ENCODE peak calls at places on chromosomes 4 and X, in six cellular contexts. C is fibroblast of lung, O is heart left ventricle, K is neuronal stem cell, I is heart right ventricle, L is H1. P is an unnamed sample.

GRCh38 chrX:148500428-148501120 is at the start of gene AFF2:
- DNase-seq in C (peak), O (peak), K (peak), I (peak), L (no peak), P (peak)

GRCh38 chrX:21004835-21005234 is 369.4 kb upstream of the CNKSR2 start:
- DNase-seq in C (peak), O (no peak), K (no peak), I (no peak), L (no peak), P (no peak)

GRCh38 chrX:132489256-132490085 is 633 bp upstream of the MBNL3 start:
- DNase-seq in C (peak), O (peak), K (peak), I (peak), L (no peak), P (peak)

GRCh38 chrX:94936722-94937121 is 1262.7 kb downstream of the FAM133A start:
- DNase-seq in C (no peak), O (no peak), K (no peak), I (no peak), L (no peak), P (no peak)

GRCh38 chr4:14783011-14783877 is 219.0 kb upstream of the CPEB2 start:
- DNase-seq in C (peak), O (no peak), K (no peak), I (no peak), L (no peak), P (no peak)

GRCh38 chr4:57100979-57101629 is 9.1 kb downstream of the IGFBP7 start:
- DNase-seq in C (no peak), O (no peak), K (no peak), I (no peak), L (no peak), P (no peak)

GRCh38 chrX:97524997-97525396 is 641.3 kb downstream of the RPA4 start:
- DNase-seq in C (peak), O (no peak), K (no peak), I (no peak), L (no peak), P (no peak)

GRCh38 chr4:122525865-122526264 is 69.3 kb upstream of the IL2 start:
- DNase-seq in C (no peak), O (no peak), K (no peak), I (no peak), L (no peak), P (no peak)

GRCh38 chrX:23364416-23364815 is 29.8 kb downstream of the PTCHD1 start:
- DNase-seq in C (no peak), O (no peak), K (no peak), I (no peak), L (no peak), P (no peak)

GRCh38 chrX:21487832-21488231 is 113.6 kb downstream of the CNKSR2 start:
- DNase-seq in C (peak), O (no peak), K (no peak), I (no peak), L (no peak), P (no peak)

DNA sequence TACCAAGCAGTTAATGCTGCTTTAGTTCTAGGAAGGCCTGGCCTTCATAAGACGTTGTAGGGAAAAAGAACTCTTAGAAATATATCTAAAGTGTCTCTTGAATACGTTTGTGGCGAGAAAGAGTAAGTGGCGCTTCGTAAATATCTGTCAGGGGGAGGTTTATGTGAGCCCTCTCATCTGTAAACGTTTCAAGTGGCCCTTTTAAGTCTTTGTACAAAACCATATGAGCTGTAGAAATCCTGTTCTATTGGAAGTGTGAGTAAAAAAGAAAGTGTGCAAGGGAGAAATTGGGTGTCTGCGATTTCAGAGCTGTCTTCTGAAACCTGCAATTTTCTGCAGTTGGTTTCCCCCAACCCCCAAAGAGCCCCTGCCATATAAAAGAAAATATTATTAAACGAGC is 8.6 kb upstream of the INTU start:
- DNase-seq in C (no peak), O (no peak), K (no peak), I (no peak), L (no peak), P (no peak)
- H3K4me3 ChIP-seq in C (no peak), O (no peak), K (peak), I (no peak), L (no peak), P (peak)

GRCh38 chr4:140705625-140706275 is 50.4 kb downstream of the TBC1D9 start:
- DNase-seq in C (peak), O (no peak), K (no peak), I (no peak), L (no peak), P (no peak)
- H3K27ac ChIP-seq in C (no peak), O (no peak), K (no peak), I (peak), L (no peak), P (no peak)

GRCh38 chrX:129780441-129781105 is 824 bp downstream of the SASH3 start:
- DNase-seq in C (no peak), O (no peak), K (no peak), I (no peak), L (no peak), P (no peak)
- H3K4me3 ChIP-seq in C (no peak), O (no peak), K (no peak), I (no peak), L (no peak), P (peak)

DNA sequence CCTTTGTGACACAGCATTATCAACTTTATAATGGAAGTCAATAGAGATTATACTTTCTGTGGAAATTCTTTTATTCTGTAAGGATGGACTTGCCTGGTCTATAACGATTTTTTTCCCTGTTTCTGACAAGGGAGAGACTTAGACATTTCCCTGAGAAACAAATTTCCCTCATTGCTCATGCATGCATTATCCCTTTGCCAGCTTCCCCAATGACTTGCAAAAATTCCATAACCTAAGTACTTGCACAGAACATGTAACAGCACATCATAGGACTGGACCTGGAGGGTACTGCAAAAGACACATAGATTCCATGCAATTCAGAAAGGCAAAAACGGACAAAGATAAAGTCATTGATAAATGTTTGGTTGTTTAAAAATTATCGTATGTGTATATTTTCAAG is 166.7 kb downstream of the FHIP1A start:
- DNase-seq in C (peak), O (no peak), K (no peak), I (no peak), L (no peak), P (no peak)
- H3K27ac ChIP-seq in C (no peak), O (no peak), K (no peak), I (no peak), L (no peak), P (no peak)

DNA sequence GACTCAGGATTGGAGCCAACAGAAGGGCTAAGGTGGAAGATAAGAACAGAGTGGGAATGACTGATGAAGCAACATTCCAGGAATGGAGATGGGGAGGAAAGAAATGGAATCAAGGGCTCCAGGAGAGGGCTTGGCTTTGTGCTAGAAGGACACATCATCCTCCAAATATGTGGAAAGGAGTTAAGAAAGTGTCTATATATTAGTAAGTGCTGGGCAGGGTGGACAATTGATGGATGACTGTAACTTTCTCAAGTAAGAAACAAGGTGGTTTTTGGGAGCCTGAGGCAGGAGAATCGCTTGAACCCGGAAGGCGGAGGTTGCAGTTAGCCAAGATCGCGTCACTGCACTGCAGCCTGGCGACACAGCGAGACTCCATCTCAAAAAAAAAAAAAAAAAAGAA is 71.6 kb upstream of the NFKB1 start:
- DNase-seq in C (peak), O (no peak), K (no peak), I (no peak), L (no peak), P (no peak)
- H3K4me3 ChIP-seq in C (no peak), O (no peak), K (no peak), I (no peak), L (no peak), P (no peak)

GRCh38 chr4:153152453-153153338 is 51.5 kb upstream of the TRIM2 start:
- DNase-seq in C (peak), O (peak), K (peak), I (peak), L (no peak), P (peak)
- H3K27ac ChIP-seq in C (no peak), O (peak), K (no peak), I (peak), L (no peak), P (no peak)

GRCh38 chr4:10958226-10958856 is 273.8 kb upstream of the CLNK start:
- DNase-seq in C (no peak), O (no peak), K (no peak), I (no peak), L (no peak), P (no peak)

GRCh38 chr4:10965196-10965595 is 280.6 kb upstream of the CLNK start:
- DNase-seq in C (peak), O (no peak), K (no peak), I (no peak), L (no peak), P (no peak)

GRCh38 chr4:10962246-10962645 is 277.7 kb upstream of the CLNK start:
- DNase-seq in C (no peak), O (no peak), K (no peak), I (no peak), L (no peak), P (no peak)

GRCh38 chr4:10960386-10960785 is 275.8 kb upstream of the CLNK start:
- DNase-seq in C (no peak), O (no peak), K (no peak), I (no peak), L (no peak), P (no peak)

DNA sequence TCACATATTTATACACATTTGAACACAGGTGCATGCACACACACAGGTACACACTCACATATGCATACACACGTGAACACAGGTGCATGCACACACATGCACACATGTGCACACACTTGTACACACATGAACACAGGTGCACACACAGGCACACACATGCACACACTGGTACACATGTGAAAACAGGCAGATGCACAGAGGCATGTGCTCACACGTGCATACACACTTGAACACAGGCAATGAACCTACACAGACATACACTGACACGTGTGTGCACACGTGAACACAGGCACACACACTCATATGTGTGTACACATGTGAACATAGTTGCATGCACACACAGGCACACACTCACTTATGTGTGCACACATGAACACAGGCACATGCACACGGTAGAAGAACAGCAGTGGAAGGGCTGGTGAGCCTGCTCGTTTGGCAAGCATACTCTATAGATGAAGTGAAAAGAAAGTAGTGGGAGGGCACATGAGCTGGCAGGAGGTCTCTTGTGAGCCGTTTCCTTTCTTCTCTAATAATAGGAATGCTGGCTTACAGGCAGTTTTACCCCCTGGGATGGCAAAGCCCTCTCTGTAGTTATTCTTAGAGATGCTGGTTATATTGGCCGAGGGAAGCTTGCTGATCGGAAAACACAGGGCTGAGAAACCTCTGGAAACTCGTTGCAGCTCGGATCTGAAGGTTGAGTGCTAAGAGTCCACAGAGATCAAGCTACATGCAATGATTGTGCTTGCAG is 279.6 kb upstream of the CLNK start:
- DNase-seq in C (no peak), O (no peak), K (peak), I (no peak), L (no peak), P (no peak)
- H3K4me3 ChIP-seq in C (no peak), O (no peak), K (no peak), I (no peak), L (no peak), P (no peak)